ENCODE peak calls at places on chromosomes 13 and 19, in five cellular contexts. One of them, this sample, is unnamed.

GRCh38 chr19:44596428-44597130 is 16.8 kb upstream of the IGSF23 start:
- DNase-seq in pancreas: no peak
- DNase-seq in breast epithelium: no peak
- DNase-seq in RWPE1: no peak
- DNase-seq in BE2C: no peak
- DNase-seq in this sample: no peak

GRCh38 chr13:35448465-35448864 is 28.0 kb downstream of the MAB21L1 start:
- DNase-seq in pancreas: no peak
- DNase-seq in breast epithelium: no peak
- DNase-seq in RWPE1: no peak
- DNase-seq in BE2C: no peak
- DNase-seq in this sample: no peak

GRCh38 chr19:44258835-44259413 is 762 bp upstream of the ZNF233 start:
- DNase-seq in pancreas: no peak
- DNase-seq in breast epithelium: no peak
- DNase-seq in RWPE1: no peak
- DNase-seq in BE2C: no peak
- DNase-seq in this sample: no peak

GRCh38 chr19:52991484-52991883 is 22.2 kb upstream of the ERVV-1 start:
- DNase-seq in pancreas: no peak
- DNase-seq in breast epithelium: no peak
- DNase-seq in RWPE1: peak
- DNase-seq in BE2C: no peak
- DNase-seq in this sample: no peak

GRCh38 chr13:44815507-44816074 is 173.7 kb downstream of the NUFIP1 start:
- DNase-seq in pancreas: peak
- DNase-seq in breast epithelium: no peak
- DNase-seq in RWPE1: peak
- DNase-seq in BE2C: no peak
- DNase-seq in this sample: no peak

GRCh38 chr13:23736541-23736940 is 152.7 kb downstream of the MIPEP start:
- DNase-seq in pancreas: no peak
- DNase-seq in breast epithelium: no peak
- DNase-seq in RWPE1: no peak
- DNase-seq in BE2C: no peak
- DNase-seq in this sample: no peak

GRCh38 chr19:10899171-10899653 is 27.9 kb downstream of the CARM1 start:
- DNase-seq in pancreas: peak
- DNase-seq in breast epithelium: peak
- DNase-seq in RWPE1: peak
- DNase-seq in BE2C: peak
- DNase-seq in this sample: no peak

GRCh38 chr13:27617801-27618411 is 2.4 kb downstream of the LNX2 start:
- DNase-seq in pancreas: peak
- DNase-seq in breast epithelium: no peak
- DNase-seq in RWPE1: peak
- DNase-seq in BE2C: no peak
- DNase-seq in this sample: no peak

GRCh38 chr19:5801796-5802616 is 2.9 kb upstream of the NRTN start:
- DNase-seq in pancreas: no peak
- DNase-seq in breast epithelium: no peak
- DNase-seq in RWPE1: no peak
- DNase-seq in BE2C: peak
- DNase-seq in this sample: no peak

GRCh38 chr19:56162258-56162657 is 13.6 kb upstream of the GALP start:
- DNase-seq in pancreas: no peak
- DNase-seq in breast epithelium: no peak
- DNase-seq in RWPE1: no peak
- DNase-seq in BE2C: no peak
- DNase-seq in this sample: no peak

GRCh38 chr19:3950871-3951861 is 18.3 kb downstream of the NMRK2 start:
- DNase-seq in pancreas: no peak
- DNase-seq in breast epithelium: no peak
- DNase-seq in RWPE1: no peak
- DNase-seq in BE2C: no peak
- DNase-seq in this sample: no peak

GRCh38 chr19:7670790-7671189 is 1.9 kb downstream of the RETN start:
- DNase-seq in pancreas: no peak
- DNase-seq in breast epithelium: no peak
- DNase-seq in RWPE1: no peak
- DNase-seq in BE2C: no peak
- DNase-seq in this sample: no peak

GRCh38 chr19:16266586-16266942 is 58.1 kb upstream of the KLF2 start:
- DNase-seq in pancreas: no peak
- DNase-seq in breast epithelium: no peak
- DNase-seq in RWPE1: no peak
- DNase-seq in BE2C: no peak
- DNase-seq in this sample: no peak

GRCh38 chr19:7980635-7981121 is 24.8 kb downstream of the ELAVL1 start:
- DNase-seq in pancreas: no peak
- DNase-seq in breast epithelium: no peak
- DNase-seq in RWPE1: no peak
- DNase-seq in BE2C: no peak
- DNase-seq in this sample: no peak

GRCh38 chr19:55369651-55370304 is 485 bp downstream of the IL11 start:
- DNase-seq in pancreas: no peak
- DNase-seq in breast epithelium: no peak
- DNase-seq in RWPE1: peak
- DNase-seq in BE2C: peak
- DNase-seq in this sample: no peak

GRCh38 chr19:6730941-6731670 is 6.3 kb downstream of the GPR108 start:
- DNase-seq in pancreas: no peak
- DNase-seq in breast epithelium: no peak
- DNase-seq in RWPE1: no peak
- DNase-seq in BE2C: no peak
- DNase-seq in this sample: no peak

DNA sequence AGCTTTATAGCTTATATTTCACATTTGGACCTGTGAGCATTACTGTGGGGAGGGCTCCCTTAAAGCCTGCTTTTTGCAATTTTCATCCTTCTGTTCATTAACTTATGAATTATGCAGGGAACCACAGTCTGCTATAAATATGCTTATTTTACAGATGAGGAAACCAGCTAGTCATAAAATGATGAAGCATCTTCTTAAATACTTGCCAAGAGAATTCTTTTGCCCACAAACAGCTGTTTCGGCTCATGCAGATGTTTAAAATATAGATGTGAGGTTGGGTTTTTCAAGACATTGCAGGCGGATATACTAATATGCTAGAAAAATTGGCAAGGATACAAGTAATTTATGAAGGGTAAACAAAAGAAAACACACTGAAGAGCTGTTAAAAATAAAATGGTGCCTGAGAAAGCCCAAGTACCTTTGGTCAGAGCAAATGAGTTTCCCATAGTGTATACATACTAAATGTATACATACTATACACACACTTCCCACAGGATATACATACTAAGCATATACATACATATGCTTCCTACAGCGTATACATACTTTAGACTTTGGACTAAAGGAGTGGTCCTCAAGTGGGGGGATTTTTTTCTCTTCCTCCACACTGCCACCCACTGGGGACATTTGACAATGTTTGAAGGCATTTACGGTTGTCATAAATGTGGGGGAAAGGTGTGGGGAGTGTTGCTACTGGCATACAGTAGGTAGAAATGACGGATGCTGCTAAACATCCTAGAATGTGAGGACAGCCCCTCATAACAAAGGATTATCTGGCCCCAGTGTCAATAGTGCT is 164.9 kb upstream of the CSNK1A1L start:
- DNase-seq in pancreas: no peak
- DNase-seq in breast epithelium: no peak
- DNase-seq in RWPE1: no peak
- DNase-seq in BE2C: no peak
- DNase-seq in this sample: no peak
- TF ChIP-seq CTCF in pancreas: no peak
- TF ChIP-seq CTCF in breast epithelium: no peak
- TF ChIP-seq CTCF in RWPE1: no peak
- TF ChIP-seq CTCF in BE2C: peak
- TF ChIP-seq CTCF in this sample: no peak

DNA sequence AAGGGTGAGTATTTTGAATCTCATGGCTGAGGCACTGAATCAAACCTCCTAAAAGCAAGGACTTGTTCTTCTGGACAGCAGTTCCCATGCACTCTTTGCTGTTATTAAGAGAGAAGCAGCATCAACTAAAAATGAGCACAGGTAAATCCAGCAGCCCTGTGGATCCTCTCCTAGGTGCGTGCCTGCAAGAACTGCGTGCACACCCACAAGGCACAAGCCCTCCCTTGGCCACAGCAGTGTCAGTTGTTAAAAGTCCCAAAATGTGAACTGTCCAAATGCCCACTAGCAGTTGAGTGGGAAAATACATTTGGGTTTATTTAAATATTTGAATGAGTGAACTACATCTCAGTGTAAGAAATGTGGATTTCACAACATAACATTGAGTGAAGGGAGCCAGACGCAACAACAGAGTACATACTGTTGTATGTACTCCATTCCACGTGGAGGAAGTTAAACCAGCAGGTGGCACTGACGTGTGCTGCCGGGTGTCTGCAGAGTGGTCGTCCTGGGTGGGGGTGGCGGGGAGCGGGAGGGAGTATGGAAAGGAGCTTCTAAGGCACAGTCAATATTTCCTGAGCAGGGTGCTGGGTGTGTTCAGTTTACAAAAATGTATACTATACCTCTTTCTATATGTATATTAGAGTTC is 266.4 kb downstream of the NALCN start:
- DNase-seq in pancreas: no peak
- DNase-seq in breast epithelium: no peak
- DNase-seq in RWPE1: no peak
- DNase-seq in BE2C: peak
- DNase-seq in this sample: no peak
- TF ChIP-seq CTCF in pancreas: no peak
- TF ChIP-seq CTCF in breast epithelium: no peak
- TF ChIP-seq CTCF in RWPE1: no peak
- TF ChIP-seq CTCF in BE2C: peak
- TF ChIP-seq CTCF in this sample: peak

GRCh38 chr19:34359140-34359953 is 5.6 kb upstream of the GPI start:
- DNase-seq in pancreas: peak
- DNase-seq in breast epithelium: peak
- DNase-seq in RWPE1: peak
- DNase-seq in BE2C: peak
- DNase-seq in this sample: peak
- TF ChIP-seq CTCF in pancreas: peak
- TF ChIP-seq CTCF in breast epithelium: peak
- TF ChIP-seq CTCF in RWPE1: peak
- TF ChIP-seq CTCF in BE2C: peak
- TF ChIP-seq CTCF in this sample: peak

GRCh38 chr19:35154535-35155406 is at the start of gene FXYD5:
- DNase-seq in pancreas: peak
- DNase-seq in breast epithelium: peak
- DNase-seq in RWPE1: peak
- DNase-seq in BE2C: no peak
- DNase-seq in this sample: no peak
- TF ChIP-seq CTCF in pancreas: no peak
- TF ChIP-seq CTCF in breast epithelium: peak
- TF ChIP-seq CTCF in RWPE1: no peak
- TF ChIP-seq CTCF in BE2C: no peak
- TF ChIP-seq CTCF in this sample: peak

GRCh38 chr19:14318873-14319272 is 62.4 kb upstream of the ADGRE5 start:
- DNase-seq in pancreas: no peak
- DNase-seq in breast epithelium: no peak
- DNase-seq in RWPE1: no peak
- DNase-seq in BE2C: no peak
- DNase-seq in this sample: no peak

GRCh38 chr19:14317157-14317556 is 64.1 kb upstream of the ADGRE5 start:
- DNase-seq in pancreas: no peak
- DNase-seq in breast epithelium: no peak
- DNase-seq in RWPE1: no peak
- DNase-seq in BE2C: no peak
- DNase-seq in this sample: no peak

GRCh38 chr19:14320253-14320652 is 61.0 kb upstream of the ADGRE5 start:
- DNase-seq in pancreas: no peak
- DNase-seq in breast epithelium: no peak
- DNase-seq in RWPE1: no peak
- DNase-seq in BE2C: no peak
- DNase-seq in this sample: no peak

GRCh38 chr19:14310055-14310454 is 71.2 kb upstream of the ADGRE5 start:
- DNase-seq in pancreas: no peak
- DNase-seq in breast epithelium: no peak
- DNase-seq in RWPE1: no peak
- DNase-seq in BE2C: no peak
- DNase-seq in this sample: no peak

DNA sequence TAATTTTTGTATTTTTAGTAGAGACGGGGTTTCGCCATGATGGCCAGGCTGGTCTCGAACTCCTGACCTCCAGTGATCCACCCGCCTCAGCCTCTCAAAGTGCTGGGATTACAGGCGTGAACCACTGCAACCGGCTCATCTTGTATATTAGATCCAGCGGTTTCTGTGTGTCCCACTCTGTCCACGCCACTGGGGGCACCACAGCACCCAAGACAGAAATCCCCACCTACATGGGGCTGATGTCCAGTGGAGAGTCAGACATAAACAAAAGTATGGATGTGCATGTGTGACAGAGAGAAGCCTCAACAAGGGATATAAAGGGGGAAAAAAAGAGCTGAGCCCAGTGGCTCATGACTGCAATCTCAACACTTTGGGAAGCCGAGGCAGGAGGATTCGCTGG is 65.8 kb upstream of the ADGRE5 start:
- DNase-seq in pancreas: no peak
- DNase-seq in breast epithelium: no peak
- DNase-seq in RWPE1: no peak
- DNase-seq in BE2C: no peak
- DNase-seq in this sample: no peak
- TF ChIP-seq CTCF in pancreas: no peak
- TF ChIP-seq CTCF in breast epithelium: no peak
- TF ChIP-seq CTCF in RWPE1: no peak
- TF ChIP-seq CTCF in BE2C: peak
- TF ChIP-seq CTCF in this sample: peak

DNA sequence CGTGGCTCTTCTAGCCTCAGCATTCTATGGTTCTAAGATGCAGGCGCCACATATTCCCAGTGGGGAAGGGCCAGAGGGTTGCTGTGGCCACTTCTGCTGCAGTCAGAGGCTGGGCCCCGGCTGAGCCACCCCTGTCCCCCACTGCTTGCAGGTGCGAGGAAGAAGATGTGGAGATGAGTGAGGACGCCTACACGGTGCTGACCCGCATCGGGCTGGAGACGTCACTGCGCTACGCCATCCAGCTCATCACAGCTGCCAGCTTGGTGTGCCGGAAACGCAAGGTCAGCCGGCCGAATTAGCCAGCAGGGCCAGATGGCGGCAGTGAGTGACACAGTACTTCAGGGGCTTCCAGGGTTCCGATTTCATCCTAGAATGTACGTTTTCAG is 2.0 kb downstream of the LHB start:
- DNase-seq in pancreas: no peak
- DNase-seq in breast epithelium: no peak
- DNase-seq in RWPE1: no peak
- DNase-seq in BE2C: no peak
- DNase-seq in this sample: no peak
- TF ChIP-seq CTCF in pancreas: no peak
- TF ChIP-seq CTCF in breast epithelium: no peak
- TF ChIP-seq CTCF in RWPE1: no peak
- TF ChIP-seq CTCF in BE2C: no peak
- TF ChIP-seq CTCF in this sample: no peak

GRCh38 chr19:347946-348861 is 3.6 kb upstream of the MIER2 start:
- DNase-seq in pancreas: no peak
- DNase-seq in breast epithelium: no peak
- DNase-seq in RWPE1: no peak
- DNase-seq in BE2C: no peak
- DNase-seq in this sample: no peak
- TF ChIP-seq CTCF in pancreas: no peak
- TF ChIP-seq CTCF in breast epithelium: no peak
- TF ChIP-seq CTCF in RWPE1: no peak
- TF ChIP-seq CTCF in BE2C: peak
- TF ChIP-seq CTCF in this sample: peak